ENCODE peak calls at places on chromosomes 2 and 18, in seven cellular contexts. One of them, this sample, is unnamed.

GRCh38 chr2:67046568-67046967 is 350.6 kb upstream of the ETAA1 start:
- DNase-seq in mesothelial cell of epicardium: no peak
- DNase-seq in fibroblast of the aortic adventitia: no peak
- DNase-seq in A549: no peak
- DNase-seq in HCT116: no peak
- DNase-seq in right atrium auricular region: no peak
- DNase-seq in IMR-90: no peak
- DNase-seq in this sample: no peak

GRCh38 chr2:1745171-1746023 is 1.1 kb upstream of the PXDN start:
- DNase-seq in IMR-90: no peak
- DNase-seq in HCT116: no peak
- DNase-seq in fibroblast of the aortic adventitia: no peak
- DNase-seq in A549: no peak
- DNase-seq in right atrium auricular region: peak; percentile 44
- DNase-seq in mesothelial cell of epicardium: peak; percentile 36
- DNase-seq in this sample: no peak

GRCh38 chr2:69945900-69946299 is 15.5 kb downstream of the ASPRV1 start:
- DNase-seq in A549: no peak
- DNase-seq in fibroblast of the aortic adventitia: no peak
- DNase-seq in HCT116: no peak
- DNase-seq in right atrium auricular region: peak; percentile 1
- DNase-seq in mesothelial cell of epicardium: no peak
- DNase-seq in IMR-90: no peak
- DNase-seq in this sample: no peak

GRCh38 chr2:181750305-181750704 is 70.0 kb upstream of the NEUROD1 start:
- DNase-seq in right atrium auricular region: no peak
- DNase-seq in HCT116: no peak
- DNase-seq in fibroblast of the aortic adventitia: no peak
- DNase-seq in mesothelial cell of epicardium: no peak
- DNase-seq in IMR-90: no peak
- DNase-seq in A549: no peak
- DNase-seq in this sample: no peak

GRCh38 chr2:67295851-67296250 is 101.3 kb upstream of the ETAA1 start:
- DNase-seq in HCT116: no peak
- DNase-seq in IMR-90: peak; percentile 71
- DNase-seq in mesothelial cell of epicardium: no peak
- DNase-seq in fibroblast of the aortic adventitia: no peak
- DNase-seq in A549: no peak
- DNase-seq in right atrium auricular region: no peak
- DNase-seq in this sample: no peak

GRCh38 chr2:217052856-217053577 is 193.2 kb upstream of the TNP1 start:
- DNase-seq in fibroblast of the aortic adventitia: no peak
- DNase-seq in IMR-90: no peak
- DNase-seq in right atrium auricular region: no peak
- DNase-seq in A549: no peak
- DNase-seq in mesothelial cell of epicardium: no peak
- DNase-seq in HCT116: no peak
- DNase-seq in this sample: no peak

GRCh38 chr2:49753344-49753930 is 599.1 kb upstream of the FSHR start:
- DNase-seq in IMR-90: no peak
- DNase-seq in right atrium auricular region: no peak
- DNase-seq in mesothelial cell of epicardium: no peak
- DNase-seq in fibroblast of the aortic adventitia: no peak
- DNase-seq in A549: no peak
- DNase-seq in HCT116: no peak
- DNase-seq in this sample: no peak

GRCh38 chr2:149472413-149472812 is 115.2 kb downstream of the MMADHC start:
- DNase-seq in HCT116: no peak
- DNase-seq in A549: no peak
- DNase-seq in mesothelial cell of epicardium: no peak
- DNase-seq in IMR-90: no peak
- DNase-seq in fibroblast of the aortic adventitia: no peak
- DNase-seq in right atrium auricular region: no peak
- DNase-seq in this sample: peak; percentile 86

GRCh38 chr2:241379481-241380480 is 23.7 kb downstream of the FARP2 start:
- DNase-seq in right atrium auricular region: no peak
- DNase-seq in HCT116: no peak
- DNase-seq in A549: no peak
- DNase-seq in IMR-90: peak; percentile 51
- DNase-seq in mesothelial cell of epicardium: no peak
- DNase-seq in fibroblast of the aortic adventitia: peak; percentile 81
- DNase-seq in this sample: no peak

GRCh38 chr2:120707816-120708215 is 27.9 kb upstream of the GLI2 start:
- DNase-seq in mesothelial cell of epicardium: no peak
- DNase-seq in A549: no peak
- DNase-seq in right atrium auricular region: no peak
- DNase-seq in IMR-90: peak; percentile 9
- DNase-seq in fibroblast of the aortic adventitia: no peak
- DNase-seq in HCT116: no peak
- DNase-seq in this sample: no peak

GRCh38 chr2:236684534-236685256 is 115.1 kb downstream of the ACKR3 start:
- DNase-seq in HCT116: no peak
- DNase-seq in A549: no peak
- DNase-seq in fibroblast of the aortic adventitia: no peak
- DNase-seq in IMR-90: no peak
- DNase-seq in mesothelial cell of epicardium: no peak
- DNase-seq in right atrium auricular region: no peak
- DNase-seq in this sample: no peak

GRCh38 chr2:10382313-10383061 is 65.6 kb downstream of the ODC1 start:
- DNase-seq in right atrium auricular region: no peak
- DNase-seq in HCT116: no peak
- DNase-seq in A549: no peak
- DNase-seq in fibroblast of the aortic adventitia: no peak
- DNase-seq in mesothelial cell of epicardium: no peak
- DNase-seq in IMR-90: no peak
- DNase-seq in this sample: no peak

GRCh38 chr18:62881509-62882016 is 166.2 kb downstream of the PHLPP1 start:
- DNase-seq in mesothelial cell of epicardium: no peak
- DNase-seq in HCT116: peak; percentile 79
- DNase-seq in right atrium auricular region: peak; percentile 73
- DNase-seq in A549: peak; percentile 25
- DNase-seq in IMR-90: peak; percentile 95
- DNase-seq in fibroblast of the aortic adventitia: peak; percentile 97
- DNase-seq in this sample: peak; percentile 76

GRCh38 chr2:113977660-113978523 is 88.0 kb downstream of the ACTR3 start:
- DNase-seq in A549: no peak
- DNase-seq in fibroblast of the aortic adventitia: peak; percentile 57
- DNase-seq in HCT116: peak; percentile 76
- DNase-seq in right atrium auricular region: no peak
- DNase-seq in IMR-90: peak; percentile 72
- DNase-seq in mesothelial cell of epicardium: no peak
- DNase-seq in this sample: peak; percentile 43

GRCh38 chr18:3692113-3692621 is 242.2 kb downstream of the TGIF1 start:
- DNase-seq in HCT116: no peak
- DNase-seq in IMR-90: no peak
- DNase-seq in A549: no peak
- DNase-seq in fibroblast of the aortic adventitia: no peak
- DNase-seq in mesothelial cell of epicardium: no peak
- DNase-seq in right atrium auricular region: no peak
- DNase-seq in this sample: no peak

GRCh38 chr18:51342815-51343214 is 145.3 kb upstream of the MEX3C start:
- DNase-seq in mesothelial cell of epicardium: no peak
- DNase-seq in A549: peak; percentile 4
- DNase-seq in IMR-90: peak; percentile 1
- DNase-seq in right atrium auricular region: no peak
- DNase-seq in fibroblast of the aortic adventitia: peak; percentile 22
- DNase-seq in HCT116: no peak
- DNase-seq in this sample: peak; percentile 72

GRCh38 chr2:85439986-85440385 is 21.5 kb downstream of the SH2D6 start:
- DNase-seq in right atrium auricular region: no peak
- DNase-seq in fibroblast of the aortic adventitia: no peak
- DNase-seq in IMR-90: no peak
- DNase-seq in mesothelial cell of epicardium: no peak
- DNase-seq in HCT116: no peak
- DNase-seq in A549: no peak
- DNase-seq in this sample: no peak

GRCh38 chr2:85439111-85439477 is 20.6 kb downstream of the SH2D6 start:
- DNase-seq in A549: no peak
- DNase-seq in IMR-90: no peak
- DNase-seq in HCT116: no peak
- DNase-seq in fibroblast of the aortic adventitia: no peak
- DNase-seq in mesothelial cell of epicardium: no peak
- DNase-seq in right atrium auricular region: no peak
- DNase-seq in this sample: no peak

GRCh38 chr2:85437488-85438290 is 19.2 kb downstream of the SH2D6 start:
- DNase-seq in mesothelial cell of epicardium: peak; percentile 82
- DNase-seq in HCT116: no peak
- DNase-seq in right atrium auricular region: peak; percentile 90
- DNase-seq in IMR-90: peak; percentile 77
- DNase-seq in A549: peak; percentile 89
- DNase-seq in fibroblast of the aortic adventitia: peak; percentile 82
- DNase-seq in this sample: peak; percentile 97

GRCh38 chr2:85436836-85437487 is 18.4 kb downstream of the SH2D6 start:
- DNase-seq in fibroblast of the aortic adventitia: no peak
- DNase-seq in HCT116: no peak
- DNase-seq in IMR-90: no peak
- DNase-seq in mesothelial cell of epicardium: no peak
- DNase-seq in right atrium auricular region: no peak
- DNase-seq in A549: no peak
- DNase-seq in this sample: no peak

DNA sequence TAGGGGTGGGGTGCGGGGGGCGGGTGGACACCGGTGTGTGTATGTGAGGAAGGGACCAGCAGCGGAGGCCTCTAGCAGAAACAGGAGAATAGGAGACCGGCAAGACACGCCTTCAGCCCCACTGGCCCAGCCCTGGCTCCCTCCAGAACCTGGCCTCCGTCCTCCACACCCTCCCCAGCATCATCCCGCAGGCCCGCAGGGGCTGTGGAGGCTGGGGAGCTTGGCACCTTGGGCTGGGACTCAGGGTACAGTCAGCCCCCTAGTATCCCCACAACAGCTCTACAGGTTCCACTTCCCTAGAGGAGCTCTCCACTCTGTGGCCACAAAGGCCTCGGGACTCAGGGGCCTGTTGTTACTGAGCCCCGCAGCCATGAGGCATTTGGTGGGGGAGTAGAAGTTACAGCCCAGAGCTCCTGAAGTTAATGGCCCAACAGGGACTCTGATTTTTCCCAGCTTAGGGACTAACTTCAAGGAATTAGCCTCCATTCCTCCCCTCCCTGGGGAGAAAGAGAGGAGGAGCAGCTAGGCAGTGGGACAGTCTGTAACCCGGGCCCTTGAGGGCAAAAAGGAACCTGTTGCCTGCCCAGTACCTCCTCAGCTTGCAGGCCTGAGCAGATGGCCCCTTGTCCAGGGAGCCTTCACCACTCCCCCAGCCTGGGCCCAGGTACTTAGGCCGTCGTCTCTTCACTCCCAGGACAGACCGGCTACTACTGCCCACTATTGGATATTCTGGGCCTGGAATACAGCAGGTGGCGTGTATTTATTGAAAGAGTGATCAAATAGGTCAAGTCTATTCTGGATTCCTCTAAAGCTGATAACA is 20.0 kb downstream of the SH2D6 start:
- DNase-seq in right atrium auricular region: no peak
- DNase-seq in fibroblast of the aortic adventitia: no peak
- DNase-seq in mesothelial cell of epicardium: no peak
- DNase-seq in A549: no peak
- DNase-seq in IMR-90: no peak
- DNase-seq in HCT116: no peak
- DNase-seq in this sample: no peak
- TF ChIP-seq CTCF in right atrium auricular region: no peak
- TF ChIP-seq CTCF in fibroblast of the aortic adventitia: no peak
- TF ChIP-seq CTCF in mesothelial cell of epicardium: no peak
- TF ChIP-seq CTCF in A549: no peak
- TF ChIP-seq CTCF in IMR-90: no peak
- TF ChIP-seq CTCF in HCT116: no peak
- TF ChIP-seq CTCF in this sample: no peak

DNA sequence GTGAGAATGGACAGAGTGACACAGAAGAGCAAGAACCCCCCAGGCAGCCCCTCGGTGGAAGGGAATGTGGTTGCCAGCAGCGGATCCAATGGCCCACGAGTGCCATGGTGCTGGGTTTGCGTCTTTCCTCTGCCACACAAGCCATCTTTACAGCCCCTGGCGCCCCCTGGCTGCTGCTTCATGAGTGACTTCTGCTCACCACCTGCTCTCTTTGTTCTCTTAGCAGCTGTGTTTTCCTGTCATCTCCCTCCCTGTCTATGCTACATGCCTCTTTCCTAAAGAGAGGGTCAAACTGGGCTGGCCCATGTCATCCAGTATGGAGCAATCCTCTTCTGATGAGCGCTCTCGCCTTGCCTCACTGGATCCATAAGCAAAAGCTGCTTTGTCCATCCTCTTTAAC is 300.0 kb upstream of the SMIM21 start:
- DNase-seq in right atrium auricular region: no peak
- DNase-seq in fibroblast of the aortic adventitia: peak; percentile 15
- DNase-seq in HCT116: peak; percentile 21
- DNase-seq in mesothelial cell of epicardium: peak; percentile 41
- DNase-seq in A549: peak; percentile 8
- DNase-seq in IMR-90: peak; percentile 30
- DNase-seq in this sample: no peak
- TF ChIP-seq CTCF in right atrium auricular region: peak; percentile 60
- TF ChIP-seq CTCF in fibroblast of the aortic adventitia: peak; percentile 49
- TF ChIP-seq CTCF in HCT116: peak; percentile 40
- TF ChIP-seq CTCF in mesothelial cell of epicardium: peak; percentile 34
- TF ChIP-seq CTCF in A549: peak; percentile 29
- TF ChIP-seq CTCF in IMR-90: peak; percentile 48
- TF ChIP-seq CTCF in this sample: peak; percentile 5

GRCh38 chr2:23519334-23519651 is 134.3 kb downstream of the KLHL29 start:
- DNase-seq in HCT116: no peak
- DNase-seq in IMR-90: no peak
- DNase-seq in A549: no peak
- DNase-seq in fibroblast of the aortic adventitia: no peak
- DNase-seq in mesothelial cell of epicardium: no peak
- DNase-seq in right atrium auricular region: no peak
- DNase-seq in this sample: no peak
- TF ChIP-seq CTCF in HCT116: no peak
- TF ChIP-seq CTCF in IMR-90: no peak
- TF ChIP-seq CTCF in A549: no peak
- TF ChIP-seq CTCF in fibroblast of the aortic adventitia: no peak
- TF ChIP-seq CTCF in mesothelial cell of epicardium: no peak
- TF ChIP-seq CTCF in right atrium auricular region: no peak
- TF ChIP-seq CTCF in this sample: peak; percentile 19

DNA sequence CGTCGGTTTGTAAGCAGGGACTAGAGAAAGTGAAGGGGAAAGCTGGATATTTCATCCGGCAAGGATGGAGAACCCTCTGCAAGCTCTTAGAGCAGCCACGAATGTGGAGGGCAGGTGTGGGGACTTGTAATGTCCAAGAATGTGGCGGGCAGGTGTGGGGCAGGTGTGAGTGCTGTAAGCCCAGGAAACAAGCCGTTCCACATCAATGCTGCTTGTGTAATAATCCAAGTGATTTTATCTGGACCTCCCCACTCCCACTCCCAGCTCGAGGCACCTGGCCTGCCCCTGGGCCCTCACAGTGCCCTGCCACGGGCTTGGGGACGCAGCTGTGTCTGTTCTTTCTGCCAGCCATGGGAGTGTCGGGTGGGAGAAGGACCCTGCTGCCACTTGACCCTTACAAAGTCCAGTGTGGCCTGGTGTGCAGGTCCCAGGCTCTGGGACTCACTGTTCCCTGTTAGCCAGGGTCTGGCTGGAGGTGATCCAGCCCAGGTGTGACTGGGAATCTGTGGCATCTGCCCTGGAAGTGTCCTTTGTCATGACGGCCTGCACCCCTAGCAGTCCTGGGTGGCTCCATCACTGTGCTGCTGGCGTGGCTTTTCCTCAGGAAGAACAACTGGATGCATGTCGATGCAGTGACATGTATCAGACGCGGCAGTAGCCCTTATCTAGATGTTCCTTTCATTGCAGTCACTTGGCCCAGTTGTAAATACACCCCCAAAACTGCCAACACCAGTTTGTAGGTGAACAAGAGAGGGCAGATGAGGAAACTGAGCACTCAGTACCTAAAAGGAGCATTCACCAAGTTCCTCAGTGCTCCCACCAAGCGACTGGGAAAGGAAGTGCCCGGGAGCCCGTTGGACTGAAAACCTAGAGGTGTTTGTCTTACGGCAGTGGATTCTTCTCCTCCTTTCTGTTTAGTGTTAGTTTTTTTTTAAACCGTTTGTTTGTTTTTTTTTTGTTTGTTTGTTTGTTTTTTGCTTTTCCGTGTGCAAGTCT is 43.0 kb downstream of the SOX11 start:
- DNase-seq in HCT116: no peak
- DNase-seq in IMR-90: no peak
- DNase-seq in A549: no peak
- DNase-seq in fibroblast of the aortic adventitia: no peak
- DNase-seq in right atrium auricular region: no peak
- DNase-seq in mesothelial cell of epicardium: no peak
- DNase-seq in this sample: no peak
- TF ChIP-seq CTCF in HCT116: no peak
- TF ChIP-seq CTCF in IMR-90: no peak
- TF ChIP-seq CTCF in A549: no peak
- TF ChIP-seq CTCF in fibroblast of the aortic adventitia: no peak
- TF ChIP-seq CTCF in right atrium auricular region: no peak
- TF ChIP-seq CTCF in mesothelial cell of epicardium: no peak
- TF ChIP-seq CTCF in this sample: no peak

This sample was measured in retinal pigment epithelial cell.